ENCODE peak calls at places on chromosome 5, in six cellular contexts. B is GM23248; L is ascending aorta; Q is A673; T is fibroblast of lung; Y is CD8-positive, alpha-beta memory T cell. W is an unnamed sample.
A peak's percentile ranks its signal among the peaks of the same experiment; 100 is the strongest.

GRCh38 chr5:179974281-179974945 is 66.7 kb upstream of the TBC1D9B start:
- DNase-seq in L (no peak), B (no peak), Q (no peak), T (no peak), Y (no peak), W (no peak)

GRCh38 chr5:104708027-104708426 is 1145.4 kb upstream of the NUDT12 start:
- DNase-seq in T (no peak), L (no peak), Q (no peak), B (no peak), Y (no peak), W (no peak)

GRCh38 chr5:75993638-75994037 is 89.5 kb upstream of the SV2C start:
- DNase-seq in L (no peak), Y (no peak), Q (peak; percentile 31), T (no peak), B (no peak), W (no peak)

GRCh38 chr5:146105477-146105876 is at the start of gene PLAC8L1:
- DNase-seq in Y (no peak), Q (no peak), T (no peak), L (no peak), B (no peak), W (no peak)

GRCh38 chr5:172830876-172831662 is 3.0 kb upstream of the ERGIC1 start:
- DNase-seq in Q (no peak), Y (no peak), L (no peak), B (peak; percentile 96), T (peak; percentile 92), W (no peak)

GRCh38 chr5:90184764-90185163 is 224.8 kb downstream of the CETN3 start:
- DNase-seq in Y (no peak), L (no peak), Q (no peak), T (no peak), B (no peak), W (no peak)

GRCh38 chr5:59275537-59276276 is 617.8 kb downstream of the PDE4D start:
- DNase-seq in T (peak; percentile 67), Y (no peak), B (peak; percentile 63), Q (peak; percentile 15), L (no peak), W (no peak)

GRCh38 chr5:58674711-58675110 is 91.8 kb downstream of the RAB3C start:
- DNase-seq in Q (no peak), L (no peak), T (no peak), Y (no peak), B (no peak), W (no peak)

GRCh38 chr5:110880413-110880812 is 141.6 kb downstream of the SLC25A46 start:
- DNase-seq in T (peak; percentile 94), Q (peak; percentile 5), B (peak; percentile 70), L (peak; percentile 72), Y (no peak), W (no peak)

GRCh38 chr5:90488791-90489190 is 14.1 kb downstream of the POLR3G start:
- DNase-seq in Q (no peak), B (peak; percentile 79), Y (no peak), L (no peak), T (peak; percentile 57), W (no peak)

GRCh38 chr5:97658116-97658900 is 475.3 kb upstream of the RIOK2 start:
- DNase-seq in Y (no peak), T (peak; percentile 1), L (no peak), B (no peak), Q (no peak), W (no peak)

GRCh38 chr5:177169271-177169670 is 35.7 kb downstream of the NSD1 start:
- DNase-seq in L (no peak), Q (no peak), B (no peak), T (no peak), Y (no peak), W (no peak)

GRCh38 chr5:55993628-55994501 is 898 bp downstream of the IL6ST start:
- DNase-seq in Y (no peak), B (peak; percentile 46), L (no peak), T (no peak), Q (peak; percentile 3), W (no peak)

GRCh38 chr5:132470596-132470995 is 20.0 kb downstream of the IRF1 start:
- DNase-seq in Q (no peak), L (no peak), Y (no peak), B (no peak), T (no peak), W (no peak)

GRCh38 chr5:54087436-54087835 is 222.9 kb downstream of the ARL15 start:
- DNase-seq in Y (no peak), B (peak; percentile 65), T (peak; percentile 94), L (no peak), Q (no peak), W (no peak)

GRCh38 chr5:98791928-98792580 is 18.6 kb downstream of the RGMB start:
- DNase-seq in T (no peak), Y (no peak), B (peak; percentile 63), L (no peak), Q (peak; percentile 28), W (no peak)

GRCh38 chr5:51566940-51567339 is 183.7 kb downstream of the ISL1 start:
- DNase-seq in B (no peak), T (no peak), L (no peak), Y (no peak), Q (no peak), W (no peak)

GRCh38 chr5:122195784-122196394 is 66.5 kb downstream of the ZNF474 start:
- DNase-seq in Q (peak; percentile 57), T (peak; percentile 48), B (peak; percentile 72), Y (no peak), L (no peak), W (no peak)

GRCh38 chr5:149656576-149657182 is 73.4 kb upstream of the PPARGC1B start:
- DNase-seq in T (no peak), Y (no peak), Q (peak; percentile 58), B (peak; percentile 29), L (peak; percentile 64), W (no peak)

GRCh38 chr5:150153957-150154617 is 1.6 kb downstream of the PDGFRB start:
- DNase-seq in L (no peak), Q (peak; percentile 50), T (peak; percentile 81), B (peak; percentile 91), Y (no peak), W (no peak)

GRCh38 chr5:2173067-2173466 is 290.3 kb upstream of the IRX4 start:
- DNase-seq in Y (no peak), L (no peak), B (no peak), T (no peak), Q (no peak), W (no peak)
- H3K9me3 ChIP-seq in Y (no peaks in the 10 kb centered on the region), L (no peaks in the 10 kb centered on the region), B (no peaks in the 10 kb centered on the region), T (no peaks in the 10 kb centered on the region), Q (no peaks in the 10 kb centered on the region), W (no peaks in the 10 kb centered on the region)

DNA sequence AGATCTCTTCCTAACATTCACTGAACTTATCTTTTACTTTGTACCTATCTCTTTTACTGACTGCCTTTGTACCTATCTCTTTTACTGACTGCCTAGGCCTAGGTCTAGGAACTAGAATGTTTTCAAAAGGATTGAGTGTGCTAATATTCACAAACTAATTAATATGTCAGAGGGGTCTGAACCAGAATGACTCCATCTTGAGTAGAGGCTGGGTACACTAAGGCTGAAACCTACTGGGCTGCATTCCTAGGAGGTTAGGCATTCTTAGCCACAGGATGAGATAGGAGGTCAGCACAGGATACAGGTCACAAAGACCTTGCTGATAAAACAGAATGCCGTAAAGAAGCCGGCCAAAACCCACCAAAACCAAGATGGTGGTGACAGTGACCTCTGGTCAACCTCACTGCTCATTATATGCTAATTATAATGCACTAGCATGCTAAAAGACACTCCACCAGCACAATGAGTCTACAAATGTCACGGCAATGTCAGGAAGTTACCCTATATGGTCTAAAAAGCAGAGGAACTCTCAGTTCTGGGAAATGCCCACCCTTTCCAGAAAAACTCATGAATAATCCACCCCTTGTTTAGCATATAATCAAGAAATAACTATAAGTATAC is 2.5 kb upstream of the RHOBTB3 start:
- DNase-seq in Y (no peak), B (peak; percentile 19), L (no peak), T (peak; percentile 62), Q (no peak), W (no peak)
- H3K27ac ChIP-seq in Y (peak overlapping the region; percentile 68), B (peak overlapping the region; percentile 87), L (no peak overlapping the region), T (no peak overlapping the region), Q (no peak overlapping the region), W (no peak overlapping the region)

DNA sequence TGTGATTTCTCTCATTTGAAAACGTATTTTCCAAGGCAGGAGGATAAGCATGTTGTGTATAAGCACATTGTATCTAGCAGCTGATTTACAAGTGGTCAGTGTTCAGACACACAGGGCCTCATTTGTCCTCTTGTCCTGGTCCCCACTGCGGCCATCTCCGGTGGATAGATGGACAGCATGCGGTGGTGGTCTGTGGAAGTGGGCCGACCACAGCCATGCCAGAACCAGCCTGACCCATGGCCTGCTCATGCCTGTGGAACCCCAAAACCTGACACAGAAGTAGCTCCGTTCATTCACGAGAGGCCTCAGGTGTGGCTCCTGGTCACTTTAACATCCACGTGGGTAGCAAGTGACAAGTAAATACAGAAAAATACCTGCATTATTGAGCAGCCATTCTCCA is 14.6 kb downstream of the IRX2 start:
- DNase-seq in Q (no peak), L (no peak), T (no peak), Y (no peak), B (no peak), W (no peak)
- H3K9me3 ChIP-seq in Q (peaks cover 15% of the 10 kb centered on the region), L (no peaks in the 10 kb centered on the region), T (no peaks in the 10 kb centered on the region), Y (no peaks in the 10 kb centered on the region), B (no peaks in the 10 kb centered on the region), W (no peaks in the 10 kb centered on the region)

GRCh38 chr5:159220206-159220605 is 10.9 kb upstream of the RNF145 start:
- DNase-seq in Y (no peak), T (no peak), L (no peak), Q (no peak), B (peak; percentile 22), W (no peak)

GRCh38 chr5:159217236-159217635 is 7.9 kb upstream of the RNF145 start:
- DNase-seq in L (no peak), Q (no peak), T (no peak), Y (no peak), B (no peak), W (no peak)

GRCh38 chr5:159215886-159216285 is 6.5 kb upstream of the RNF145 start:
- DNase-seq in T (no peak), L (no peak), B (no peak), Y (no peak), Q (no peak), W (no peak)

GRCh38 chr5:159216454-159216853 is 7.1 kb upstream of the RNF145 start:
- DNase-seq in B (peak; percentile 9), Q (no peak), T (no peak), Y (no peak), L (no peak), W (no peak)

GRCh38 chr5:159218595-159219023 is 9.3 kb upstream of the RNF145 start:
- DNase-seq in Q (peak; percentile 69), T (peak; percentile 29), B (peak; percentile 39), L (no peak), Y (no peak), W (no peak)
- H3K27ac ChIP-seq in Q (peak overlapping the region; percentile 79), T (no peak overlapping the region), B (no peak overlapping the region), L (no peak overlapping the region), Y (no peak overlapping the region), W (no peak overlapping the region)

W was measured in CD4-positive, alpha-beta memory T cell.